ENCODE peak calls at places on chromosome 22, in nine cellular contexts. B is neuronal stem cell; Y is astrocyte of the cerebellum; F is choroid plexus epithelial cell; D is ovary; I is stimulated activated CD4-positive, alpha-beta T cell treated with anti-CD3 and anti-CD28 coated beads, Interleukin-2, amount 100 ng/mL, for 48 hours; V is A549; T is EH; G is heart right ventricle. L is an unnamed sample.

GRCh38 chr22:26522592-26522991 is 10.3 kb upstream of the TFIP11 start:
- DNase-seq in Y (no peak), T (no peak), G (no peak), V (no peak), B (no peak), F (no peak), D (no peak), I (no peak), L (no peak)

GRCh38 chr22:22342697-22343602 is 98.4 kb downstream of the VPREB1 start:
- DNase-seq in D (no peak), I (peak; percentile 67), G (peak; percentile 31), B (peak; percentile 57), Y (no peak), T (peak; percentile 20), V (peak; percentile 49), F (peak; percentile 45), L (peak; percentile 93)

GRCh38 chr22:36052505-36052941 is 23.9 kb upstream of the RBFOX2 start:
- DNase-seq in I (no peak), Y (no peak), D (no peak), V (peak; percentile 44), F (peak; percentile 42), G (no peak), B (no peak), T (peak; percentile 87), L (no peak)

GRCh38 chr22:27310966-27311665 is 490.4 kb downstream of the MN1 start:
- DNase-seq in F (no peak), G (no peak), V (no peak), T (no peak), D (no peak), I (no peak), Y (no peak), B (no peak), L (peak; percentile 58)

GRCh38 chr22:22316589-22316988 is 72.0 kb downstream of the VPREB1 start:
- DNase-seq in F (no peak), I (no peak), G (no peak), Y (no peak), D (no peak), T (no peak), B (no peak), V (no peak), L (no peak)

GRCh38 chr22:39184586-39185577 is 32.4 kb upstream of the CBX7 start:
- DNase-seq in F (peak; percentile 21), T (no peak), I (no peak), G (no peak), B (no peak), D (no peak), V (no peak), Y (no peak), L (no peak)

GRCh38 chr22:44363214-44363979 is 50.6 kb upstream of the SHISAL1 start:
- DNase-seq in Y (peak; percentile 96), B (no peak), T (peak; percentile 97), I (no peak), V (peak; percentile 90), G (peak; percentile 93), D (peak; percentile 96), F (peak; percentile 19), L (no peak)

GRCh38 chr22:28983788-28984441 is 77.7 kb downstream of the C22orf31 start:
- DNase-seq in T (no peak), D (no peak), B (no peak), G (no peak), I (no peak), F (peak; percentile 27), Y (no peak), V (no peak), L (peak; percentile 24)

GRCh38 chr22:21641417-21641794 is 696 bp upstream of the SDF2L1 start:
- DNase-seq in F (peak; percentile 55), V (peak; percentile 61), Y (no peak), I (no peak), B (no peak), D (peak; percentile 51), G (no peak), T (peak; percentile 70), L (peak; percentile 79)

GRCh38 chr22:18024276-18024939 is at the start of gene MICAL3:
- DNase-seq in F (peak; percentile 64), Y (no peak), D (peak; percentile 80), G (peak; percentile 66), T (peak; percentile 72), B (peak; percentile 54), I (peak; percentile 63), V (peak; percentile 61), L (peak; percentile 82)

GRCh38 chr22:32202539-32203180 is 2.2 kb downstream of the RFPL2 start:
- DNase-seq in G (peak; percentile 39), I (peak; percentile 25), T (peak; percentile 26), F (peak; percentile 52), V (peak; percentile 78), B (peak; percentile 37), D (no peak), Y (peak; percentile 18), L (peak; percentile 76)

GRCh38 chr22:19576460-19577421 is 52.5 kb upstream of the CLDN5 start:
- DNase-seq in V (no peak), I (peak; percentile 52), T (peak; percentile 83), F (peak; percentile 70), Y (no peak), B (no peak), G (peak; percentile 36), D (no peak), L (peak; percentile 27)

GRCh38 chr22:19175026-19175601 is 3.4 kb downstream of the SLC25A1 start:
- DNase-seq in D (no peak), V (no peak), G (no peak), B (no peak), Y (no peak), I (no peak), F (no peak), T (no peak), L (peak; percentile 1)

GRCh38 chr22:27491888-27492287 is 309.7 kb downstream of the MN1 start:
- DNase-seq in Y (no peak), F (no peak), V (no peak), B (no peak), I (no peak), G (no peak), T (no peak), D (no peak), L (no peak)

L was measured in neural progenitor cell.